ENCODE peak calls at places on chromosomes 5 and 9, in five cellular contexts. Z is HT-29, Q is astrocyte, E is NCI-H1436, R is mesendoderm. X is an unnamed sample.

GRCh38 chr5:20833081-20833627 is 845.2 kb upstream of the CDH18 start:
- DNase-seq in Z (no peak), Q (no peak), E (no peak), R (peak; percentile 6), X (peak; percentile 59)

GRCh38 chr5:110333384-110333783 is 393.1 kb downstream of the TMEM232 start:
- DNase-seq in R (peak; percentile 79), Z (no peak), Q (no peak), E (no peak), X (peak; percentile 58)

GRCh38 chr5:72618699-72619098 is 111.5 kb upstream of the ZNF366 start:
- DNase-seq in E (no peak), Z (no peak), R (no peak), Q (no peak), X (no peak)

GRCh38 chr9:80197661-80198060 is 625.9 kb downstream of the TLE4 start:
- DNase-seq in E (no peak), Z (no peak), R (no peak), Q (peak; percentile 10), X (no peak)

GRCh38 chr9:93569775-93570174 is 6.6 kb upstream of the PHF2 start:
- DNase-seq in E (no peak), Z (no peak), R (no peak), Q (no peak), X (no peak)

GRCh38 chr9:122445155-122445749 is 32.5 kb downstream of the OR1J1 start:
- DNase-seq in Z (no peak), E (no peak), Q (peak; percentile 89), R (no peak), X (no peak)

GRCh38 chr9:38036359-38037084 is 32.5 kb downstream of the SHB start:
- DNase-seq in Z (no peak), Q (peak; percentile 70), R (no peak), E (no peak), X (no peak)

GRCh38 chr5:75051217-75051751 is 1.1 kb downstream of the GCNT4 start:
- DNase-seq in Z (peak; percentile 48), R (peak; percentile 32), E (no peak), Q (no peak), X (no peak)

GRCh38 chr5:68215888-68216736 is 556 bp downstream of the PIK3R1 start:
- DNase-seq in Z (no peak), E (peak; percentile 34), R (peak; percentile 54), Q (no peak), X (peak; percentile 40)

GRCh38 chr5:5165541-5166002 is 25.4 kb downstream of the ADAMTS16 start:
- DNase-seq in E (no peak), Z (no peak), Q (peak; percentile 60), R (peak; percentile 79), X (no peak)

GRCh38 chr5:157516626-157517325 is 56.8 kb downstream of the NIPAL4 start:
- DNase-seq in E (no peak), R (no peak), Z (no peak), Q (peak; percentile 96), X (no peak)

GRCh38 chr9:13688223-13688989 is 408.9 kb upstream of the MPDZ start:
- DNase-seq in R (peak; percentile 36), E (no peak), Z (no peak), Q (no peak), X (no peak)

GRCh38 chr9:100602302-100602930 is 24.5 kb downstream of the CAVIN4 start:
- DNase-seq in Z (peak; percentile 82), E (peak; percentile 53), R (peak; percentile 93), Q (peak; percentile 27), X (peak; percentile 80)

GRCh38 chr9:34744295-34745221 is 34.6 kb upstream of the CCL21 start:
- DNase-seq in Z (peak; percentile 25), E (no peak), R (peak; percentile 1), Q (peak; percentile 41), X (no peak)

GRCh38 chr5:139646111-139646510 is 2.0 kb upstream of the CXXC5 start:
- DNase-seq in Q (no peak), R (no peak), Z (no peak), E (no peak), X (no peak)

GRCh38 chr9:91914404-91914803 is 35.6 kb downstream of the ROR2 start:
- DNase-seq in E (no peak), Z (no peak), Q (no peak), R (no peak), X (no peak)

GRCh38 chr5:132099073-132099748 is 25.6 kb downstream of the CSF2 start:
- DNase-seq in Z (no peak), R (no peak), Q (no peak), E (no peak), X (no peak)

GRCh38 chr9:81614335-81614734 is 75.0 kb downstream of the TLE1 start:
- DNase-seq in E (no peak), Z (no peak), Q (no peak), R (no peak), X (no peak)

GRCh38 chr5:120615967-120616645 is 152.0 kb downstream of the PRR16 start:
- DNase-seq in Z (no peak), Q (peak; percentile 95), E (no peak), R (peak; percentile 67), X (no peak)

GRCh38 chr9:89662718-89663246 is 58.0 kb downstream of the GADD45G start:
- DNase-seq in Q (no peak), E (no peak), R (no peak), Z (no peak), X (no peak)

GRCh38 chr5:40615586-40616193 is 64.0 kb upstream of the PTGER4 start:
- DNase-seq in Q (peak; percentile 25), E (no peak), Z (no peak), R (no peak), X (no peak)

GRCh38 chr9:105341784-105342183 is 97.3 kb downstream of the SLC44A1 start:
- DNase-seq in E (no peak), Z (no peak), R (no peak), Q (peak; percentile 14), X (peak; percentile 28)

GRCh38 chr5:10505517-10506095 is 58.3 kb upstream of the ANKRD33B start:
- DNase-seq in R (no peak), E (no peak), Q (no peak), Z (no peak), X (no peak)

GRCh38 chr9:134051319-134051718 is 16.5 kb downstream of the BRD3 start:
- DNase-seq in Z (no peak), R (no peak), Q (no peak), E (no peak), X (no peak)

GRCh38 chr9:118325757-118326156 is 621.6 kb downstream of the TLR4 start:
- DNase-seq in Z (no peak), Q (no peak), E (no peak), R (no peak), X (no peak)

GRCh38 chr9:16726718-16727451 is 143.6 kb downstream of the BNC2 start:
- DNase-seq in E (peak; percentile 39), Z (no peak), R (peak; percentile 92), Q (peak; percentile 82), X (peak; percentile 62)

GRCh38 chr5:178301641-178302040 is 69.0 kb upstream of the PHYKPL start:
- DNase-seq in Q (no peak), Z (no peak), R (no peak), E (no peak), X (no peak)

GRCh38 chr5:102910240-102911226 is 155.4 kb downstream of the PAM start:
- DNase-seq in Z (peak; percentile 55), Q (peak; percentile 82), E (no peak), R (peak; percentile 56), X (no peak)

GRCh38 chr5:74167206-74167929 is 473.2 kb downstream of the ENC1 start:
- DNase-seq in Z (peak; percentile 38), E (no peak), Q (peak; percentile 96), R (no peak), X (peak; percentile 41)

GRCh38 chr5:81370912-81371311 is 23.0 kb downstream of the ACOT12 start:
- DNase-seq in Z (no peak), Q (no peak), R (no peak), E (no peak), X (no peak)

GRCh38 chr5:38681024-38681805 is 124.8 kb upstream of the LIFR start:
- DNase-seq in R (no peak), Q (no peak), Z (no peak), E (no peak), X (no peak)

GRCh38 chr9:87475463-87475862 is 22.2 kb upstream of the DAPK1 start:
- DNase-seq in R (no peak), E (no peak), Z (no peak), Q (no peak), X (no peak)

GRCh38 chr5:150258126-150258525 is 31.4 kb downstream of the CAMK2A start:
- DNase-seq in E (no peak), Q (no peak), R (no peak), Z (no peak), X (no peak)

GRCh38 chr5:171475551-171476035 is 56.1 kb downstream of the FGF18 start:
- DNase-seq in Q (no peak), E (no peak), R (no peak), Z (no peak), X (no peak)

GRCh38 chr5:57004800-57005199 is 52.9 kb upstream of the MIER3 start:
- DNase-seq in E (no peak), Z (peak; percentile 76), Q (no peak), R (peak; percentile 84), X (no peak)

GRCh38 chr9:135098400-135099105 is 11.1 kb downstream of the OLFM1 start:
- DNase-seq in Q (no peak), Z (no peak), E (no peak), R (peak; percentile 79), X (no peak)

GRCh38 chr5:150106669-150107068 is 20.3 kb upstream of the CSF1R start:
- DNase-seq in Z (no peak), Q (peak; percentile 17), R (no peak), E (no peak), X (no peak)

GRCh38 chr5:135657536-135658307 is 78.9 kb upstream of the CXCL14 start:
- DNase-seq in Q (no peak), E (no peak), Z (no peak), R (no peak), X (no peak)

GRCh38 chr5:42992035-42992570 is 48.0 kb downstream of the ANXA2R start:
- DNase-seq in Z (peak; percentile 98), R (peak; percentile 92), Q (peak; percentile 82), E (no peak), X (no peak)

X was measured in SK-MEL-5.